ENCODE peak calls at places on chromosomes 6 and 20, in four cellular contexts. T is iPS DF 6.9, H is T1000, P is A172. W is an unnamed sample.

GRCh38 chr20:59677586-59677985 is 73.2 kb downstream of the PHACTR3 start:
- DNase-seq in P (no peak), T (no peak), H (no peak), W (no peak)

GRCh38 chr6:33375143-33375649 is 16.4 kb upstream of the KIFC1 start:
- DNase-seq in P (peak; percentile 61), H (no peak), T (no peak), W (no peak)

GRCh38 chr20:38252292-38253288 is 7.9 kb downstream of the KIAA1755 start:
- DNase-seq in H (no peak), T (no peak), P (no peak), W (no peak)

GRCh38 chr20:36830791-36831691 is 44.9 kb upstream of the TLDC2 start:
- DNase-seq in T (no peak), P (no peak), H (peak; percentile 58), W (no peak)

GRCh38 chr6:123030292-123030691 is 34.3 kb downstream of the CLVS2 start:
- DNase-seq in T (no peak), P (peak; percentile 24), H (no peak), W (no peak)

GRCh38 chr20:21134883-21135493 is 9.1 kb downstream of the KIZ start:
- DNase-seq in H (no peak), T (no peak), P (no peak), W (no peak)

GRCh38 chr6:20160541-20161283 is 51.6 kb downstream of the MBOAT1 start:
- DNase-seq in P (no peak), H (no peak), T (no peak), W (no peak)

GRCh38 chr6:18039481-18039880 is 52.0 kb upstream of the KIF13A start:
- DNase-seq in H (no peak), T (no peak), P (no peak), W (no peak)

GRCh38 chr6:20211037-20211940 is 980 bp downstream of the MBOAT1 start:
- DNase-seq in P (peak; percentile 54), T (no peak), H (no peak), W (peak; percentile 5)

GRCh38 chr6:81130969-81131368 is 621.5 kb downstream of the TENT5A start:
- DNase-seq in T (no peak), H (no peak), P (no peak), W (no peak)

W was measured in activated effector memory CD4-positive, alpha-beta T cell treated with Interleukin-2 at 50 U/mL for 16 hours.